ENCODE peak calls at places on chromosomes 3 and 15, in eight cellular contexts. W, E, H, O, L, P, R and A are unnamed samples.

GRCh38 chr3:61772439-61772838 is 211.1 kb downstream of the PTPRG start:
- DNase-seq in H (no peak), L (no peak), E (no peak), W (no peak), P (no peak), O (no peak), R (no peak), A (peak; percentile 26)

GRCh38 chr15:76376816-76377215 is 40.2 kb downstream of the ISL2 start:
- DNase-seq in R (no peak), L (no peak), H (no peak), P (no peak), W (no peak), O (no peak), E (no peak), A (no peak)

GRCh38 chr3:141949394-141949793 is 73.0 kb downstream of the ATP1B3 start:
- DNase-seq in P (no peak), O (no peak), L (no peak), H (no peak), W (no peak), E (no peak), R (no peak), A (no peak)

GRCh38 chr3:116442331-116443021 is 2.8 kb downstream of the LSAMP start:
- DNase-seq in E (no peak), L (no peak), P (no peak), W (no peak), R (no peak), H (no peak), O (no peak), A (peak; percentile 24)

GRCh38 chr3:278300-279064 is 81.9 kb downstream of the CHL1 start:
- DNase-seq in R (no peak), L (peak; percentile 8), E (no peak), P (no peak), W (peak; percentile 59), O (no peak), H (no peak), A (no peak)

GRCh38 chr15:71683401-71684274 is 126.7 kb upstream of the NR2E3 start:
- DNase-seq in R (no peak), E (no peak), H (no peak), W (no peak), O (no peak), P (no peak), L (no peak), A (no peak)

GRCh38 chr3:134362221-134362620 is 12.0 kb downstream of the AMOTL2 start:
- DNase-seq in L (no peak), H (no peak), P (no peak), R (no peak), W (no peak), O (no peak), E (peak; percentile 45), A (no peak)

GRCh38 chr15:88634449-88634848 is 4.4 kb upstream of the ISG20 start:
- DNase-seq in E (no peak), P (no peak), O (no peak), H (no peak), W (no peak), R (no peak), L (no peak), A (no peak)

GRCh38 chr3:10364816-10365215 is 43.9 kb upstream of the SEC13 start:
- DNase-seq in L (no peak), P (no peak), R (no peak), O (no peak), W (no peak), E (peak; percentile 64), H (no peak), A (no peak)

GRCh38 chr15:99157456-99157855 is 52.6 kb downstream of the SYNM start:
- DNase-seq in R (no peak), W (no peak), L (no peak), P (no peak), E (no peak), O (no peak), H (no peak), A (no peak)

GRCh38 chr3:63662500-63662899 is 10.0 kb downstream of the SNTN start:
- DNase-seq in H (no peak), O (peak; percentile 15), E (no peak), R (no peak), L (peak; percentile 9), W (no peak), P (no peak), A (no peak)

GRCh38 chr3:127630811-127631714 is 2.1 kb downstream of the PODXL2 start:
- DNase-seq in W (no peak), E (no peak), P (no peak), L (no peak), O (no peak), R (no peak), H (no peak), A (no peak)

GRCh38 chr3:95627697-95628096 is 1186.7 kb upstream of the EPHA6 start:
- DNase-seq in O (no peak), P (no peak), H (no peak), R (no peak), W (no peak), E (no peak), L (no peak), A (no peak)

GRCh38 chr3:53318522-53318921 is 28.8 kb downstream of the DCP1A start:
- DNase-seq in H (no peak), E (no peak), R (no peak), O (no peak), P (no peak), W (no peak), L (no peak), A (peak; percentile 49)

GRCh38 chr15:41256577-41257038 is 25.5 kb downstream of the CHP1 start:
- DNase-seq in P (peak; percentile 45), H (no peak), R (no peak), L (no peak), W (no peak), O (no peak), E (no peak), A (no peak)

GRCh38 chr3:177729939-177730700 is 532.8 kb upstream of the TBL1XR1 start:
- DNase-seq in P (no peak), R (no peak), H (no peak), W (no peak), O (no peak), L (no peak), E (no peak), A (peak; percentile 75)

GRCh38 chr15:70447081-70447480 is 316.3 kb downstream of the UACA start:
- DNase-seq in O (no peak), L (no peak), E (peak; percentile 38), W (no peak), R (no peak), H (no peak), P (no peak), A (no peak)

GRCh38 chr3:192042116-192042515 is 581.2 kb downstream of the PYDC2 start:
- DNase-seq in O (no peak), R (no peak), W (no peak), L (no peak), E (no peak), H (no peak), P (no peak), A (no peak)